ENCODE peak calls at places on chromosomes 6 and 20, in eight cellular contexts. E is left lung; D is neuronal stem cell; S is OCI-LY7; X is ovary; Y is kidney; H is pancreas; U is CD8-positive, alpha-beta T cell. C is an unnamed sample. For H3K4me1, the result is how much of the 10 kb centered on the place peaks cover.

GRCh38 chr20:25204550-25205276 is 9.2 kb downstream of the ENTPD6 start:
- DNase-seq in E (no peak), D (no peak), S (no peak), X (no peak), Y (no peak), H (no peak), U (no peak), C (no peak)

GRCh38 chr20:21571841-21572690 is 58.2 kb upstream of the NKX2-2 start:
- DNase-seq in E (no peak), D (peak), S (peak), X (no peak), Y (no peak), H (no peak), U (no peak), C (no peak)

GRCh38 chr6:75437451-75438185 is 56.0 kb downstream of the FILIP1 start:
- DNase-seq in E (no peak), D (no peak), S (no peak), X (no peak), Y (no peak), H (no peak), U (no peak), C (peak)

GRCh38 chr6:49806145-49806544 is 19.1 kb upstream of the PGK2 start:
- DNase-seq in E (no peak), D (no peak), S (no peak), X (no peak), Y (no peak), H (no peak), U (no peak), C (no peak)

GRCh38 chr6:131231103-131231502 is 95.8 kb downstream of the AKAP7 start:
- DNase-seq in E (no peak), D (no peak), S (no peak), X (no peak), Y (no peak), H (no peak), U (no peak), C (no peak)

GRCh38 chr6:88490865-88491264 is 324.7 kb upstream of the CNR1 start:
- DNase-seq in E (no peak), D (no peak), S (no peak), X (no peak), Y (no peak), H (no peak), U (no peak), C (no peak)

GRCh38 chr20:31489152-31489551 is 14.1 kb downstream of the REM1 start:
- DNase-seq in E (no peak), D (no peak), S (no peak), X (no peak), Y (no peak), H (no peak), U (no peak), C (no peak)

GRCh38 chr6:158595223-158595622 is 35.3 kb downstream of the TMEM181 start:
- DNase-seq in E (no peak), D (no peak), S (peak), X (no peak), Y (no peak), H (no peak), U (no peak), C (peak)

GRCh38 chr6:21970560-21970959 is 326.3 kb downstream of the PRL start:
- DNase-seq in E (no peak), D (no peak), S (no peak), X (no peak), Y (no peak), H (no peak), U (no peak), C (no peak)

GRCh38 chr6:137492289-137492688 is 1.9 kb downstream of the OLIG3 start:
- DNase-seq in E (no peak), D (no peak), S (no peak), X (no peak), Y (no peak), H (no peak), U (no peak), C (no peak)

GRCh38 chr6:37244430-37245310 is 12.9 kb upstream of the TBC1D22B start:
- DNase-seq in E (no peak), D (no peak), S (no peak), X (peak), Y (peak), H (peak), U (no peak), C (peak)

GRCh38 chr6:32836873-32837272 is 1.7 kb downstream of the TAP2 start:
- DNase-seq in E (no peak), D (no peak), S (no peak), X (no peak), Y (no peak), H (no peak), U (no peak), C (no peak)

GRCh38 chr6:90397929-90398674 is 101.5 kb upstream of the BACH2 start:
- DNase-seq in E (no peak), D (no peak), S (no peak), X (no peak), Y (no peak), H (no peak), U (peak), C (peak)

GRCh38 chr6:1786455-1787108 is 176.9 kb downstream of the FOXC1 start:
- DNase-seq in E (no peak), D (no peak), S (no peak), X (no peak), Y (no peak), H (no peak), U (no peak), C (no peak)

GRCh38 chr6:54255881-54256280 is 52.4 kb upstream of the TINAG start:
- DNase-seq in E (no peak), D (no peak), S (no peak), X (no peak), Y (no peak), H (no peak), U (no peak), C (peak)

GRCh38 chr20:62943396-62943795 is 5.4 kb downstream of the GID8 start:
- DNase-seq in E (no peak), D (no peak), S (no peak), X (peak), Y (peak), H (no peak), U (no peak), C (no peak)

GRCh38 chr20:7516631-7517051 is 423.6 kb downstream of the HAO1 start:
- DNase-seq in E (no peak), D (no peak), S (no peak), X (no peak), Y (no peak), H (no peak), U (no peak), C (no peak)

GRCh38 chr6:35725081-35725708 is 11.6 kb upstream of the ARMC12 start:
- DNase-seq in E (no peak), D (no peak), S (no peak), X (no peak), Y (no peak), H (no peak), U (no peak), C (peak)

GRCh38 chr6:88650029-88650619 is 313.3 kb downstream of the RNGTT start:
- DNase-seq in E (no peak), D (no peak), S (peak), X (no peak), Y (no peak), H (no peak), U (no peak), C (peak)

GRCh38 chr6:139019722-139020121 is 8.8 kb upstream of the ABRACL start:
- DNase-seq in E (no peak), D (no peak), S (no peak), X (no peak), Y (no peak), H (no peak), U (no peak), C (no peak)

GRCh38 chr20:6663104-6663503 is 104.4 kb upstream of the BMP2 start:
- DNase-seq in E (no peak), D (no peak), S (no peak), X (no peak), Y (no peak), H (no peak), U (no peak), C (no peak)

GRCh38 chr6:122790740-122791679 is 2.0 kb downstream of the SMPDL3A start:
- DNase-seq in E (no peak), D (no peak), S (no peak), X (no peak), Y (no peak), H (no peak), U (no peak), C (no peak)

GRCh38 chr6:32973144-32973854 is 4.9 kb downstream of the BRD2 start:
- DNase-seq in E (no peak), D (peak), S (peak), X (peak), Y (peak), H (peak), U (peak), C (peak)

GRCh38 chr6:157471895-157472686 is 91.1 kb downstream of the ZDHHC14 start:
- DNase-seq in E (no peak), D (no peak), S (no peak), X (no peak), Y (peak), H (no peak), U (no peak), C (no peak)

GRCh38 chr6:166488081-166488685 is 98.3 kb downstream of the RAMACL start:
- DNase-seq in E (peak), D (no peak), S (no peak), X (no peak), Y (peak), H (no peak), U (peak), C (peak)

DNA sequence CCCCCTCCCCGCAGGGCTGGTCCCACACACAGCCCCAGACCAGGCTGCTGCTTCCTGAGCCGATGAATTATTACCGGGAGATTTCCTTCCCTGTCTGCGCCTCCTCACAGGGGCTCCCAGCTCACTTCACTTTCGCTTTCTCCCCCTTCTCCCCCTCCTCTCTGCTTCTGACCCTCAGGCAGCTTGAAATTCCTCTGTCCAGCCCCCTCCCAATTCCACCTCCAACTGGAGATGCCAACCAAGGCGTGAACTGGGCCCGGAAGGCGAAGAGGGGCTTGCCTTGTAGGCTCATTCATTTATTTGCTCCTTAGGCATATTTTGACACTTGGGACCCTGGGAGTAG is 1.7 kb upstream of the TCF15 start:
- DNase-seq in E (no peak), D (no peak), S (no peak), X (no peak), Y (no peak), H (no peak), U (no peak), C (no peak)
- H3K27ac ChIP-seq in E (peak), D (no peak), S (no peak), X (no peak), Y (no peak), H (no peak), U (no peak), C (no peak)

GRCh38 chr6:13678255-13678983 is 33.2 kb downstream of the RANBP9 start:
- DNase-seq in E (no peak), D (no peak), S (no peak), X (no peak), Y (no peak), H (no peak), U (no peak), C (no peak)

GRCh38 chr6:13679996-13680395 is 31.6 kb downstream of the RANBP9 start:
- DNase-seq in E (no peak), D (no peak), S (no peak), X (no peak), Y (no peak), H (no peak), U (no peak), C (no peak)

GRCh38 chr6:13682346-13682745 is 29.3 kb downstream of the RANBP9 start:
- DNase-seq in E (no peak), D (no peak), S (no peak), X (no peak), Y (peak), H (no peak), U (no peak), C (no peak)

GRCh38 chr6:13681305-13682061 is 30.2 kb downstream of the RANBP9 start:
- DNase-seq in E (no peak), D (no peak), S (peak), X (no peak), Y (no peak), H (no peak), U (no peak), C (no peak)

DNA sequence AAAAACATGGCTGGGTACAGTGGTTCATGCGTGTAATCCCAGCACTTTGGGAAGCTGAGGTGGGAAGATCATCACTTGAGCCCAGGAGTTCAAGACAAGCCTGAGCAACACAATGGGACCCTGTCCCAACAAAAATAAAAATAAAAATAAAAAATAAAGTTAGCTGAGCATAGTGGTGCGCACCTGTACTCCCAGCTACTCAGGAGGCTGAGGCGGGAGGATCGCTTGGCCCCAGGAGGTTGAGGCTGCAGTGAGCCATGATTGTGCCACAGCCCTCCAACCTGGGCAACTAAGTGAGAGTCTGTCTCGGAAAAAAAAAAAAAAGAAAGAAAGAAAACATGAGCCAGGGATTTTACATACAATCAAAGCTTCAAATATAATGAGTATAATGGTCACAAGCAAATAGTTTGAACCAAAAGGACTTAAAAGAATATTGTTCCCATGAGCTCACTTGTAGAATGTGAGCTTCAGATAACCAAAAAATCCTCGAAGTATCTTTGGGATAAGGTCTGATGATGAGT is 31.1 kb downstream of the RANBP9 start:
- DNase-seq in E (no peak), D (no peak), S (no peak), X (no peak), Y (no peak), H (no peak), U (no peak), C (no peak)
- H3K4me1 ChIP-seq in E (under half), D (under half), S (under half), X (under half), Y (under half), H (under half), U (under half), C (under half)

GRCh38 chr6:111551521-111552231 is 54.0 kb downstream of the TRAF3IP2 start:
- DNase-seq in E (no peak), D (no peak), S (no peak), X (no peak), Y (no peak), H (peak), U (no peak), C (peak)
- H3K27ac ChIP-seq in E (peak), D (peak), S (no peak), X (peak), Y (peak), H (peak), U (no peak), C (peak)

GRCh38 chr6:125746019-125746414 is 3.4 kb upstream of the HEY2 start:
- DNase-seq in E (no peak), D (no peak), S (no peak), X (no peak), Y (no peak), H (no peak), U (no peak), C (no peak)
- H3K4me1 ChIP-seq in E (under half), D (under half), S (under half), X (under half), Y (under half), H (under half), U (under half), C (under half)

GRCh38 chr6:52391599-52391998 is 28.5 kb upstream of the EFHC1 start:
- DNase-seq in E (no peak), D (no peak), S (no peak), X (no peak), Y (no peak), H (no peak), U (no peak), C (no peak)
- H3K27ac ChIP-seq in E (no peak), D (no peak), S (no peak), X (no peak), Y (no peak), H (no peak), U (no peak), C (no peak)

GRCh38 chr20:33985830-33986229 is 7.9 kb upstream of the RALY start:
- DNase-seq in E (no peak), D (no peak), S (no peak), X (no peak), Y (no peak), H (no peak), U (no peak), C (no peak)
- H3K4me1 ChIP-seq in E (under half), D (under half), S (under half), X (under half), Y (under half), H (under half), U (under half), C (under half)

DNA sequence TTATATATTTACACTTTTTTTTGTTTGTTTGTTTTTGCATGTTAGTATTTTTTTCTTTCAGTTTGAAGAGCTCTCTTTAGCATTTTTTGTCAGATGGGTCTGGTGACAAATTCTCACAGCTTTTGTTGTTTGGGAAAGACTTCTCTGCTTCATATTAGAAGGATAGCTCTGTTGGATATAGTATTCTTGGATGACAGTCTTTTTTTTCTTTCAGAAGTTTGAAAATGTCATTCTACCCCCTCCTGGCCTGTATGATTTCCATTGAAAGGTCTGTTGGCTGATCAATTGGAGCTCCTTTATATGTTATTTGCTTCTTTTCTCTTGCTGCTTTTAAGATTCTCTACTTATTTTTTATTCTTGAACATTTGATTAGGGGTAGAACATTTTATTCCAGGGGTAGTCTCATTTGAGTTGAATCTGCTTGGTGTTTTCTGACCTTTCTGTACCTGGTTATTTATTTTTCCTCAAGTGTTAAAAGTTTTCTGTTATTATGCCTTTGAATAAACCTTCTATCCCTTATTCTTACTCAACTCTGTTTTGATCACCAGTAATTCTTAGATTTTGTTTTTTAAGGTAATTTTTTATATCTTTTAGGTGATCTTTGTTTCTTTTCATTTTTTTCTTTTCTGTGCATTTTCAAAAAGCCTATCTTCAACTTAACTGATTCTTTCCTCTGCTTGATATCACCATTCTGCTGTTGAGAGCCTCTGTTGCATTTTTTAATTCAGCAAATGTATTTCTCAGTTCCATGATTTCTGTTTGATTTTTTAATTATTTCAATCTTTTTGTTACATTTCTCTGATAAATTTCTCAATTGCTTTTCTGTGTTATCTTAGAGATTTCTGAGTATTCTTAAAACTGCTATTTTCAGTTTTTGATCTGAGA is 176.8 kb upstream of the ECI2 start:
- DNase-seq in E (no peak), D (no peak), S (no peak), X (no peak), Y (no peak), H (no peak), U (no peak), C (no peak)
- H3K27ac ChIP-seq in E (no peak), D (no peak), S (no peak), X (no peak), Y (no peak), H (no peak), U (no peak), C (no peak)

DNA sequence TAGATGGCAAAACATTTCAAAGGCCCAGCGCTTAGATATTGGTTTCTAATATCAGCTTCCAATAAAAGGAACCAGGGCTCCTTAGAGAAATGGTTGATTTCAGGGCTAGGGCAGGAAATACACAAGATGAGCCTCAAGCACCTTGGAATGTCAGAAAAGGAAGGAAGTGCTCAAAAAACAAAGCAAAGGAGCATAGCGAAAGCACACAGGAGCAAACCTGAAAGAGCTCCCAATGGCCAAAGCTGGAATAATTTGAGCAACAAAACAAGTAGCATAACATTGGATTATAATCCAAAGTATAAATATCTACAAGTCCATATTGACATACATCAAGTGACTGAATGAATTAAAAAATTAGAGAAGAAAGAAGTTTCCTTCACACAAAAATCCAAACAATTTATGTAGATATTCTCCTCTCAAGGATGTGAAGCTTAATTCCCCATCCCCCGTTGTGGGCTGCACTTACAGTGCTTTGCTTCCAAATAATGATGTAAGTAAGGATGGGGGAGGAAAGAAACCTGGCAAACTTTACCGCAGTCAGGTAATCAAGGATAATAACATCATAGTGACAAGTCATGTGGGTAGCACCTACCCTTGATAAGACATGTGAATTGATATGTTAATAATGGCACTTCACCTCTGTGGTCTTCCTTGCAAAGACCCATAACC is 132.9 kb upstream of the DST start:
- DNase-seq in E (no peak), D (no peak), S (no peak), X (no peak), Y (no peak), H (no peak), U (no peak), C (no peak)
- H3K4me1 ChIP-seq in E (under half), D (under half), S (under half), X (under half), Y (under half), H (under half), U (under half), C (under half)

DNA sequence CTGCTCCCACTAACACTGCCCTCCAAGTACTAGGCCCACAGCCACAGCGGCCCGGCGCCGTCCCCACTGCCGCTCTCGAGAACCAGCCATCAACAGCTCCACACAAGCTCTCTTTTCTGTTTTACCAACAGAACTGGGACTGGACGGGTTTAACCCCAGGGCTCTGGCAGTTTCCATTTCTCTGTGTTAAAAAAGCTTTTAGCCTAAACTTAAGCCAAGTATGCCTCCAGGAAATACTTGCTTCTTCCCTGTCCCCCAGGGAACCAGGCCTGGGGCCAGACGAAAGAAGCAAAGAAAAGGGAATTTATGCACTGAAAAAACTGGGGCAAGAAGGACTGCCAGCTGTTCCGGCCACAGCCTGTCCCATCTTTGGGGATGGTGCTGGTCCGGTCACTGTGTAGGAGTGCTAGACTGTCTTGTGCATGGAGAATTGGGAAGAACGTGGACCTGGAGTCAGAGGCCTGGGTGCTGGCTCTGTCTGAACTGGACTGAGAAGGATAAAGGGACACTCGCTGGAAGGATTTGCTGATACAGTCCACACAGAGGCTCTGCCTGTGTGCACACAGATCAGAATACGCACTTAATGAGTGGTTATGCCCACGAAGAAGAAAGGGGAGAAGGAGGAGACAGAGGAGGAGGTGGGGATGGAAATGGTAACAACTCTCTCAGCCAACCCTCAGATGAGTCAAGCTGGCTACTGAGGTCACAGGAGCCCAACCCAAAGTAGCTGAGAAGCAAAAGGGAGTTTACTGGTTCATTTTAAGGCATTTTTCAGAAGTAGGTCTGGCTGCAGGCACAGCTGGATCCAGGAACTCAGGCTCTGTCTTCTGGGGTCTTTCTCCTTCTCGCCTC is 254.4 kb upstream of the PMEPA1 start:
- DNase-seq in E (no peak), D (no peak), S (no peak), X (no peak), Y (no peak), H (no peak), U (no peak), C (no peak)
- H3K27ac ChIP-seq in E (no peak), D (no peak), S (no peak), X (no peak), Y (no peak), H (no peak), U (no peak), C (no peak)